ENCODE peak calls at places on chromosome 1, in eight cellular contexts. N, G, D, W, L, O, K and C are unnamed samples.

GRCh38 chr1:33893147-33893830 is 29.4 kb downstream of the HMGB4 start:
- DNase-seq in D (no peak), G (peak; percentile 38), W (peak; percentile 69), K (no peak), L (peak; percentile 15), O (no peak), N (no peak), C (peak; percentile 6)

GRCh38 chr1:56017336-56017735 is 562.0 kb downstream of the PLPP3 start:
- DNase-seq in L (no peak), N (no peak), G (peak; percentile 34), D (no peak), W (no peak), O (no peak), K (no peak), C (no peak)

GRCh38 chr1:32965251-32965643 is 638 bp upstream of the RNF19B start:
- DNase-seq in W (no peak), D (no peak), L (no peak), G (no peak), N (no peak), O (no peak), K (no peak), C (no peak)

GRCh38 chr1:172006660-172007059 is 165.4 kb downstream of the DNM3 start:
- DNase-seq in W (no peak), K (no peak), D (no peak), N (no peak), G (no peak), L (no peak), O (no peak), C (no peak)

GRCh38 chr1:85134583-85135455 is 66.0 kb downstream of the SYDE2 start:
- DNase-seq in K (no peak), D (no peak), W (no peak), O (no peak), N (peak; percentile 69), G (peak; percentile 82), L (peak; percentile 85), C (peak; percentile 65)

GRCh38 chr1:45643978-45644377 is 20.1 kb upstream of the CCDC17 start:
- DNase-seq in O (no peak), L (no peak), N (no peak), W (no peak), G (peak; percentile 67), D (no peak), K (no peak), C (no peak)

GRCh38 chr1:101407505-101408211 is 170.8 kb downstream of the S1PR1 start:
- DNase-seq in L (no peak), O (no peak), N (no peak), D (no peak), K (no peak), G (no peak), W (no peak), C (no peak)

GRCh38 chr1:27318596-27318995 is 3.4 kb upstream of the TMEM222 start:
- DNase-seq in G (no peak), D (no peak), N (no peak), W (peak; percentile 27), K (no peak), L (peak; percentile 49), O (no peak), C (peak; percentile 53)

GRCh38 chr1:214469290-214469689 is 82.1 kb downstream of the PTPN14 start:
- DNase-seq in W (no peak), L (no peak), O (no peak), K (no peak), D (no peak), N (no peak), G (no peak), C (no peak)

GRCh38 chr1:161307892-161308638 is 1.7 kb downstream of the MPZ start:
- DNase-seq in O (no peak), D (no peak), K (no peak), G (no peak), W (no peak), N (no peak), L (no peak), C (no peak)

GRCh38 chr1:204834329-204834728 is 36.3 kb upstream of the NFASC start:
- DNase-seq in O (no peak), N (no peak), D (no peak), G (no peak), L (no peak), W (no peak), K (no peak), C (no peak)

GRCh38 chr1:61284933-61285332 is 202.6 kb downstream of the NFIA start:
- DNase-seq in D (no peak), W (no peak), K (no peak), O (no peak), L (no peak), N (no peak), G (no peak), C (no peak)

GRCh38 chr1:6674796-6675195 is 26.8 kb downstream of the DNAJC11 start:
- DNase-seq in O (no peak), K (no peak), D (no peak), L (no peak), W (no peak), G (no peak), N (no peak), C (no peak)

GRCh38 chr1:121516279-121516967 is 331.6 kb downstream of the SRGAP2C start:
- DNase-seq in O (no peak), W (no peak), G (peak; percentile 41), D (no peak), K (peak; percentile 65), L (no peak), N (peak; percentile 67), C (no peak)

GRCh38 chr1:186643600-186643999 is 36.6 kb downstream of the PTGS2 start:
- DNase-seq in K (no peak), N (no peak), G (no peak), O (no peak), D (no peak), W (no peak), L (no peak), C (no peak)

GRCh38 chr1:42777860-42778259 is 6.9 kb upstream of the TMEM269 start:
- DNase-seq in W (no peak), L (peak; percentile 25), K (peak; percentile 5), D (no peak), G (peak; percentile 40), N (no peak), O (peak; percentile 62), C (peak; percentile 24)